ENCODE peak calls at places on chromosomes 1 and 21, in ten cellular contexts. B is kidney, Y is A549, E is prostate gland, Q is cardiac muscle cell, P is upper lobe of right lung, X is fibroblast of villous mesenchyme, N is left lung, G is psoas muscle, C is AG10803. S is an unnamed sample.
A peak's percentile ranks its signal among the peaks of the same experiment; 100 is the strongest.

GRCh38 chr21:34017127-34017961 is 56.0 kb upstream of the MRPS6 start:
- DNase-seq in B (no peak), Y (no peak), E (no peak), Q (no peak), P (no peak), X (peak; percentile 48), N (no peak), G (no peak), C (peak; percentile 86), S (peak; percentile 19)

GRCh38 chr1:156495401-156496140 is 5.0 kb downstream of the MEF2D start:
- DNase-seq in B (peak; percentile 77), Y (no peak), E (no peak), Q (no peak), P (no peak), X (no peak), N (no peak), G (peak; percentile 68), C (no peak), S (no peak)

GRCh38 chr21:21297211-21297610 is 299.0 kb downstream of the NCAM2 start:
- DNase-seq in B (no peak), Y (no peak), E (no peak), Q (no peak), P (no peak), X (no peak), N (no peak), G (no peak), C (no peak), S (no peak)

GRCh38 chr1:112997781-112998180 is 41.8 kb upstream of the SLC16A1 start:
- DNase-seq in B (no peak), Y (no peak), E (no peak), Q (peak; percentile 67), P (no peak), X (peak; percentile 42), N (no peak), G (no peak), C (peak; percentile 34), S (no peak)

GRCh38 chr1:90534116-90534515 is 183.0 kb downstream of the BARHL2 start:
- DNase-seq in B (no peak), Y (no peak), E (no peak), Q (no peak), P (no peak), X (no peak), N (no peak), G (no peak), C (no peak), S (no peak)

GRCh38 chr1:206127336-206127735 is 10.1 kb upstream of the AVPR1B start:
- DNase-seq in B (no peak), Y (no peak), E (no peak), Q (no peak), P (no peak), X (no peak), N (no peak), G (no peak), C (no peak), S (no peak)

GRCh38 chr1:161069201-161069685 is 448 bp downstream of the ARHGAP30 start:
- DNase-seq in B (no peak), Y (no peak), E (no peak), Q (no peak), P (no peak), X (no peak), N (no peak), G (no peak), C (no peak), S (no peak)

GRCh38 chr1:9877962-9878361 is 32.1 kb downstream of the CTNNBIP1 start:
- DNase-seq in B (peak; percentile 86), Y (no peak), E (no peak), Q (no peak), P (no peak), X (no peak), N (peak; percentile 41), G (no peak), C (no peak), S (no peak)

GRCh38 chr1:199691540-199691939 is 336.0 kb upstream of the NR5A2 start:
- DNase-seq in B (no peak), Y (no peak), E (no peak), Q (peak; percentile 91), P (no peak), X (peak; percentile 78), N (no peak), G (no peak), C (peak; percentile 89), S (peak; percentile 88)

GRCh38 chr1:40980453-40981121 is 1.1 kb downstream of the CTPS1 start:
- DNase-seq in B (no peak), Y (no peak), E (no peak), Q (no peak), P (peak; percentile 73), X (peak; percentile 50), N (no peak), G (no peak), C (no peak), S (peak; percentile 53)

GRCh38 chr1:152673016-152673415 is 2.1 kb upstream of the LCE2C start:
- DNase-seq in B (no peak), Y (no peak), E (no peak), Q (no peak), P (no peak), X (no peak), N (no peak), G (no peak), C (no peak), S (no peak)

GRCh38 chr1:37476460-37477197 is 2.2 kb downstream of the ZC3H12A start:
- DNase-seq in B (peak; percentile 90), Y (peak; percentile 74), E (no peak), Q (peak; percentile 93), P (peak; percentile 77), X (peak; percentile 85), N (peak; percentile 82), G (peak; percentile 80), C (peak; percentile 90), S (peak; percentile 92)

GRCh38 chr1:118949317-118949716 is 38.8 kb downstream of the TBX15 start:
- DNase-seq in B (no peak), Y (no peak), E (no peak), Q (peak; percentile 82), P (no peak), X (no peak), N (peak; percentile 34), G (peak; percentile 34), C (peak; percentile 91), S (peak; percentile 60)

GRCh38 chr1:186541003-186541402 is 80.1 kb upstream of the PDC start:
- DNase-seq in B (no peak), Y (no peak), E (no peak), Q (no peak), P (no peak), X (no peak), N (no peak), G (no peak), C (no peak), S (no peak)

GRCh38 chr1:34975312-34975711 is 9.8 kb downstream of the TMEM35B start:
- DNase-seq in B (no peak), Y (no peak), E (no peak), Q (no peak), P (no peak), X (no peak), N (no peak), G (no peak), C (peak; percentile 29), S (no peak)

GRCh38 chr21:42148584-42148983 is 70.4 kb upstream of the ABCG1 start:
- DNase-seq in B (peak; percentile 22), Y (no peak), E (no peak), Q (no peak), P (no peak), X (no peak), N (no peak), G (no peak), C (no peak), S (no peak)

DNA sequence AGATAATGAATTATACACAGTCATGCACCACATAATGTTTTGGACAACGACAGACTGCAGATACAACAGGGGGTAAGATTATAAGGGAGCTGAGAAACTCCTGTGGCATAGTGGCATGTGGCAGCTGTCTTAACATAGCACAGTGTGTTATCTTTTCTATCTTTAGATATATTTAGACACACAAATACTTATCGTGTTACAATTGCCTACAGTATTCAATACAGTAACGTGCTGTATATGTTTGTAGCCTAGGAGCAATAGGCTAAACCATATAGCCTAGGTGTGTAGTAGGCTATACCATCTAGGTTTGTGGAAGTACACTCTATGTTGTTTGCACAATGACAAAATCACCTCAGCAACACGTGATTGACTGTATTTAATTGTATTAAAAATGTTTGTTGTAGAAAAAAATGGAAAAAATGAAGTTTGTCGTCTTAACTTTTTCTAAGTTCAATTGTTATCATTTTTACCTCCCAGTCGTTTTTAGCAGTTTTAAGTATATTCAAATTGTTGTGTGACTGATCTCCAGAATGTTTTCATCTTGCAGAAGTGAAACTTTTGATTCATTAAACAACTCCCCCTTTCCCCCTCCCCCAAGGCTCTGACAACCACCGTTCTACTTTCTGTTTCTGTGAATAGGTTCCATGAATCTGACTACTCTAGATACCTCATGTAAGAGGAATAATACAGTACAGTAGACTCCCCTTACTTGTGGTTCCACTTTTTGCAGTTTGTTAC is 351.0 kb upstream of the B3GALT2 start:
- DNase-seq in B (no peak), Y (no peak), E (no peak), Q (no peak), P (no peak), X (no peak), N (no peak), G (no peak), C (no peak), S (no peak)
- H3K4me3 ChIP-seq in B (no peak overlapping the region), Y (no peak overlapping the region), E (no peak overlapping the region), Q (no peak overlapping the region), P (no peak overlapping the region), X (no peak overlapping the region), N (no peak overlapping the region), G (no peak overlapping the region), C (no peak overlapping the region), S (no peak overlapping the region)

DNA sequence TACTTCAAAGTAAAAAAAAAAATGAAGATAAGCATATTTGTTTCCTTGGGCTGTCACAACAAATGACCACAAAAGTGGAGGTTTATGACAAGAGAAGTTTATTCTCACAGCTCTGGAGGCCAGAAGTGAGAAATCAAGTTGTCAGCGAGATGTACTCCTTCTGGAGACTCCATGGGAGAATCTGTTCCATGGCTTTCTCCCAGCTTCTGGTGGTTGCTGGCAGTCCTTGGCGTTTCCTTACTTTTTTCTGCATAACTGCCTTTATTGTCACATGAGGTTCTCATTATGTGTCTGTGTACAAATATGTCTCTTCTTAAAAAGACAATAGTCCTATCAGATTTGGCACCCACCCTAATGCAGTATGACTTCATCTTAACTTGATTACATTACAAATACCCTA is 398.3 kb downstream of the KCNT2 start:
- DNase-seq in B (no peak), Y (no peak), E (no peak), Q (peak; percentile 86), P (no peak), X (peak; percentile 23), N (no peak), G (no peak), C (peak; percentile 83), S (peak; percentile 84)
- TF ChIP-seq CTCF in B (no peak), Y (no peak), E (no peak), Q (no peak), P (no peak), X (no peak), N (no peak), G (no peak), C (no peak), S (no peak)

GRCh38 chr1:201016943-201017827 is 6.3 kb downstream of the KIF21B start:
- DNase-seq in B (peak; percentile 66), Y (no peak), E (no peak), Q (no peak), P (peak; percentile 59), X (no peak), N (no peak), G (no peak), C (no peak), S (no peak)
- H3K4me3 ChIP-seq in B (no peak overlapping the region), Y (no peak overlapping the region), E (no peak overlapping the region), Q (no peak overlapping the region), P (no peak overlapping the region), X (no peak overlapping the region), N (no peak overlapping the region), G (no peak overlapping the region), C (no peak overlapping the region), S (no peak overlapping the region)

GRCh38 chr1:159835862-159836518 is 9.3 kb downstream of the SLAMF8 start:
- DNase-seq in B (no peak), Y (no peak), E (no peak), Q (peak; percentile 20), P (no peak), X (no peak), N (no peak), G (no peak), C (peak; percentile 29), S (no peak)
- TF ChIP-seq CTCF in B (no peak), Y (peak; percentile 20), E (peak; percentile 6), Q (peak; percentile 19), P (no peak), X (peak; percentile 28), N (no peak), G (peak; percentile 12), C (no peak), S (peak; percentile 21)

S was measured in cardiac fibroblast.